ENCODE peak calls at places on chromosomes 7 and 10, in five cellular contexts. Z is small intestine, V is kidney tubule cell, L is NCI-H1092 treated with DMSO at 0.1 percent for 48 hours, I is cardiac septum. W is an unnamed sample.

GRCh38 chr7:102845351-102845750 is 67.4 kb upstream of the LRRC17 start:
- DNase-seq in Z (no peak), V (no peak), L (no peak), I (no peak), W (no peak)

GRCh38 chr7:69434350-69434749 is 163.9 kb upstream of the AUTS2 start:
- DNase-seq in Z (no peak), V (peak), L (no peak), I (no peak), W (no peak)

GRCh38 chr10:63266337-63267327 is 133.5 kb downstream of the NRBF2 start:
- DNase-seq in Z (peak), V (peak), L (peak), I (no peak), W (no peak)

GRCh38 chr10:124403548-124403947 is 15.2 kb downstream of the OAT start:
- DNase-seq in Z (peak), V (peak), L (peak), I (no peak), W (peak)

GRCh38 chr7:20865684-20866083 is 79.0 kb upstream of the SP8 start:
- DNase-seq in Z (no peak), V (no peak), L (no peak), I (no peak), W (no peak)

GRCh38 chr7:127920787-127921438 is 110.3 kb downstream of the LRRC4 start:
- DNase-seq in Z (no peak), V (no peak), L (no peak), I (no peak), W (no peak)

GRCh38 chr7:134024729-134025128 is 102.4 kb upstream of the LRGUK start:
- DNase-seq in Z (no peak), V (no peak), L (peak), I (no peak), W (no peak)

GRCh38 chr10:102813734-102814455 is 23.3 kb downstream of the CYP17A1 start:
- DNase-seq in Z (peak), V (peak), L (no peak), I (no peak), W (no peak)

GRCh38 chr10:123446449-123447156 is 219.6 kb upstream of the GPR26 start:
- DNase-seq in Z (no peak), V (no peak), L (no peak), I (no peak), W (no peak)

GRCh38 chr7:1807821-1808600 is 137.9 kb downstream of the ELFN1 start:
- DNase-seq in Z (no peak), V (no peak), L (no peak), I (peak), W (no peak)

GRCh38 chr10:36462194-36462593 is 663.2 kb upstream of the ANKRD30A start:
- DNase-seq in Z (no peak), V (peak), L (no peak), I (no peak), W (no peak)

GRCh38 chr10:93826355-93826754 is 67.4 kb upstream of the SLC35G1 start:
- DNase-seq in Z (no peak), V (peak), L (no peak), I (no peak), W (no peak)

GRCh38 chr7:151382079-151382885 is 27.6 kb downstream of the WDR86 start:
- DNase-seq in Z (no peak), V (no peak), L (peak), I (no peak), W (no peak)

GRCh38 chr10:97178074-97178473 is 7.7 kb downstream of the SLIT1 start:
- DNase-seq in Z (no peak), V (no peak), L (no peak), I (no peak), W (no peak)

GRCh38 chr7:78530351-78530750 is 731.8 kb downstream of the PHTF2 start:
- DNase-seq in Z (no peak), V (peak), L (peak), I (no peak), W (no peak)

GRCh38 chr7:107076781-107077698 is 32.5 kb downstream of the PRKAR2B start:
- DNase-seq in Z (no peak), V (no peak), L (no peak), I (no peak), W (no peak)

GRCh38 chr10:65342226-65342625 is 1583.6 kb upstream of the LRRTM3 start:
- DNase-seq in Z (no peak), V (no peak), L (no peak), I (no peak), W (no peak)

W was measured in effector memory CD8-positive, alpha-beta T cell.